ENCODE peak calls at places on chromosomes 5 and 9, in four cellular contexts. G is GM12878, N is HepG2, A is K562. J is an unnamed sample.
A peak's percentile ranks its signal among the peaks of the same experiment; 100 is the strongest.

GRCh38 chr5:73441377-73441776 is 7.2 kb downstream of the FOXD1 start:
- DNase-seq in G (no peak), N (no peak), A (no peak), J (no peak)

GRCh38 chr5:134139891-134140469 is 25.5 kb downstream of the TCF7 start:
- DNase-seq in G (no peak), N (no peak), A (no peak), J (no peak)

GRCh38 chr5:82673460-82673859 is 395.3 kb upstream of the RPS23 start:
- DNase-seq in G (no peak), N (no peak), A (no peak), J (no peak)

GRCh38 chr5:138661991-138662434 is 86.8 kb upstream of the HSPA9 start:
- DNase-seq in G (no peak), N (no peak), A (no peak), J (no peak)

GRCh38 chr5:149240354-149240998 is 31.2 kb upstream of the AFAP1L1 start:
- DNase-seq in G (no peak), N (no peak), A (no peak), J (no peak)

GRCh38 chr9:105693435-105694275 is 686 bp upstream of the TMEM38B start:
- DNase-seq in G (no peak), N (no peak), A (peak; percentile 12), J (no peak)

GRCh38 chr9:124574944-124575343 is 67.7 kb upstream of the NR5A1 start:
- DNase-seq in G (no peak), N (peak; percentile 35), A (no peak), J (no peak)

GRCh38 chr9:114231218-114232090 is 76.1 kb downstream of the COL27A1 start:
- DNase-seq in G (no peak), N (no peak), A (no peak), J (no peak)

GRCh38 chr9:135241381-135242380 is 154.2 kb downstream of the OLFM1 start:
- DNase-seq in G (no peak), N (no peak), A (no peak), J (peak; percentile 56)

GRCh38 chr9:88773627-88774244 is 217.5 kb upstream of the S1PR3 start:
- DNase-seq in G (no peak), N (no peak), A (no peak), J (no peak)

GRCh38 chr5:34007116-34007674 is 655 bp downstream of the AMACR start:
- DNase-seq in G (no peak), N (no peak), A (peak; percentile 22), J (no peak)

GRCh38 chr9:78023003-78023741 is 8.4 kb downstream of the GNAQ start:
- DNase-seq in G (no peak), N (peak; percentile 64), A (no peak), J (no peak)

GRCh38 chr9:120876842-120877240 is at the start of gene PHF19:
- DNase-seq in G (no peak), N (peak; percentile 23), A (no peak), J (no peak)

GRCh38 chr5:59149271-59149670 is 566.4 kb downstream of the RAB3C start:
- DNase-seq in G (no peak), N (no peak), A (no peak), J (no peak)

GRCh38 chr9:109403766-109404320 is 83.0 kb upstream of the EPB41L4B start:
- DNase-seq in G (no peak), N (no peak), A (no peak), J (no peak)

GRCh38 chr5:138912093-138912492 is 37.0 kb upstream of the LRRTM2 start:
- DNase-seq in G (no peak), N (no peak), A (no peak), J (no peak)

GRCh38 chr9:114271556-114272510 is 51.1 kb upstream of the ORM1 start:
- DNase-seq in G (no peak), N (peak; percentile 28), A (no peak), J (peak; percentile 58)

GRCh38 chr5:88925692-88926490 is 42.9 kb upstream of the MEF2C start:
- DNase-seq in G (no peak), N (no peak), A (no peak), J (no peak)

GRCh38 chr9:17057729-17058128 is 77.1 kb upstream of the CNTLN start:
- DNase-seq in G (no peak), N (peak; percentile 33), A (no peak), J (no peak)

GRCh38 chr5:90386099-90386710 is 23.4 kb downstream of the CETN3 start:
- DNase-seq in G (no peak), N (peak; percentile 24), A (no peak), J (no peak)

GRCh38 chr5:103565711-103566110 is 3.1 kb upstream of the NUDT12 start:
- DNase-seq in G (no peak), N (no peak), A (no peak), J (no peak)

GRCh38 chr9:105901514-105902109 is 207.3 kb downstream of the TMEM38B start:
- DNase-seq in G (no peak), N (peak; percentile 25), A (peak; percentile 66), J (peak; percentile 70)

DNA sequence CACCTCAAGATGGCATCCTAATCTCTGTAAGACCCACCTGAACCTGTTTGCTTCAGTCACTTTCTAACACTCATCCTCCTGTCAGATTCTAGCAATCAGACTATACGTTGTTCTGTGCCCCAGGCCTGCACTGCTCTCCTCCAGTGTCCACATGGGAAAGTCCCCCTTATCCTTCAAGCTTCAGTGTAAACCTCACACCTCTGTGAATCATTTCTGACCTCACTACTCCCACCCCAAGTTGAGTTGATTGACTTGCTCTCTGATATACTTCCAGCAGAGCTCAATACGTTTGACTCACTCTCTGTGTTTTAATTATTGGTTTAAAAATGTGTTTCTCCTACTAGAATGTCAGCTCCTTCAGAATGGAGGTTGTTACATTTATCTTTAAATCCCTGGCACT is 240.2 kb downstream of the FBXL17 start:
- DNase-seq in G (no peak), N (no peak), A (no peak), J (no peak)
- TF ChIP-seq NR2C2 in G (no peak), N (no peak), A (no peak), J (no peak)

GRCh38 chr5:175448276-175448675 is 4.3 kb upstream of the DRD1 start:
- DNase-seq in G (no peak), N (no peak), A (no peak), J (no peak)
- TF ChIP-seq ATF2 in G (no peak), N (no peak), A (no peak), J (no peak)

GRCh38 chr5:56004874-56005273 is 10.1 kb upstream of the IL6ST start:
- DNase-seq in G (no peak), N (no peak), A (no peak), J (no peak)

GRCh38 chr5:56006094-56006493 is 11.3 kb upstream of the IL6ST start:
- DNase-seq in G (no peak), N (no peak), A (no peak), J (no peak)

GRCh38 chr5:56003633-56004032 is 8.9 kb upstream of the IL6ST start:
- DNase-seq in G (no peak), N (no peak), A (no peak), J (no peak)

GRCh38 chr5:56002303-56002702 is 7.5 kb upstream of the IL6ST start:
- DNase-seq in G (no peak), N (no peak), A (no peak), J (no peak)

GRCh38 chr5:56003179-56003578 is 8.4 kb upstream of the IL6ST start:
- DNase-seq in G (no peak), N (peak; percentile 90), A (no peak), J (no peak)
- TF ChIP-seq NR2C2 in G (no peak), N (no peak), A (no peak), J (no peak)

DNA sequence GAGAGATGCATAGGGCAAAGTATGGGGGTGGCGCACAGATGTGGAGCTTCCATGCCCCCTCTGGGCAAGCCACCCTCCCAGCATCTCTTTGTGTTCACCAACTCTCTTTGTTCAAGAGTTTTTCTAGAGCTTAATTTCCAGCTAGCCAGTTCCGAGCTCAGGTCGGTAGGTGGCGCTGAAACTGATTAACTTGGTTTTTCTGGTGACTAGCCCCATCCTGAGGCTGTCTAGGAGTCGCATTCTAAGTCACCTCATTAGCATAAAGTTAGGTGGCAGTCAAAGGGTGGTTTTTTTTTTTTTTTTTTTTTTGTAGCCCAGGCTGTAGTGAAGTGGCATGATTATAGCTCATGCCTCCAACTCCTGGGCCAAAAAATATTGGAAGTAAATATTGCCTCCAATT is 476.4 kb downstream of the KDM4C start:
- DNase-seq in G (no peak), N (peak; percentile 52), A (peak; percentile 23), J (peak; percentile 85)
- TF ChIP-seq ATF2 in G (no peak), N (no peak), A (no peak), J (no peak)

DNA sequence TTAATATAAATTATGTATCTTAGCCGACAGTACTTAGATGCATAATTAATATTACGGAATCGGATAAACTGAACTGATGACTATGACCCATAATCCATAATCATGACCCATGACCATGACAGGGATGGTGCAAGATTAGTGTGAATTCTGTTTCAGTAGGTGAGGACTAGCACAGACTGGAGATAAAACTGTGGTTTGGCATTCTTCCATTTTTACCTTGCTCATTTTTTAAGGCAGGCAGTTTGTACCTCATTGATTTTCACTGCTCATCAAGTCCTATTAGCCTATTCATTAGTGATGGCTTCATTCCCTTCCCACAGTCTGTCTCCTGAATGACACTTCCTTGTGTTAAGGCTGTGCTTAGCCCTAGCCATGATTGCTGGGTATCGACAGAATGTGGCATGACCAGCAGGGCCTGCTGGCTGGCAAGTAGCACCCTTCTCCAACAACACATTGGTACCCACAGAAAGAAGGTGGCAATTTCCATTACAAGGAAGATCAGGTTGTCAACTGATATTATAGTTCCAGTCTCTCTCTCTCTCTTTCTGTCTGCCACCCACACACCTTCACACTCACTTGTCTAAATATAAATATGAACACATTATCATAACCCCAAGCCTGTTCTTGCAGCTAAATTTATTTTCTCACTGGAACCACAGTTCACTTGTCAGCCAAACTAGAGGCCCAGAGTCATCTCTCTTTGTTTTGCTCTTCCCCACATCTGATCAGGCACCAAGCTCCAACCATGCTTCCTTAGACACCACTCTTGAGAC is 408.3 kb upstream of the PIK3R1 start:
- DNase-seq in G (peak; percentile 74), N (no peak), A (no peak), J (no peak)
- TF ChIP-seq NR2C2 in G (no peak), N (no peak), A (no peak), J (no peak)

DNA sequence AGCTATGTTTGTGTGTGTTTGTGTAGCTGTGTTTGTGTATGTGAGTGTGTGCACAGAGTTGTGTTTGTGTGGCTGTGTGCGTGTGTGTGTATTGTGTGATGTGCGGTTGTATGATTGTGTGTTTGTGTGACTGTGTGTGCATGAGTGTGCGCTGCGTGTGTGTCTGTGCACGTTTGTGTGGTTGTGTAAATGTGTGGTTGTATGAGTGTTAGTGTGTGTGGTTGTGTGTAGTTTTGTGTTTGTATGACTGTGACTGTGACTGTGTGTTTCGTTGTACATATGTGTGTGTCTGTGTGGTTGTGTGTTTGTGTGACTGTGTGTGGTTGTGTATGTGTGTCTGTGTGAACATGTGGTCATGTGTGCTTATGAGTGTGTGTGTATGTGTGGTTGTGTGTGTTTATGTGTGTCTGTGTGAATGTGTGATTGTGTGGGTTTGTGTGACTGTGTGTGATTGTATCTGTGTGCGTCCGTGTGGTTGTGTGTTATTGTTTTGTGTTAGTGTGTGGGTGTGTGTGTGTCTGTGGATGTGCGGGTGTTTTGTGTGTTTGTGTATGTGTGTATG is 197.8 kb downstream of the TTLL11 start:
- DNase-seq in G (no peak), N (no peak), A (no peak), J (no peak)
- TF ChIP-seq ATF2 in G (no peak), N (no peak), A (no peak), J (no peak)

GRCh38 chr5:157290981-157291711 is 25.2 kb downstream of the CYFIP2 start:
- DNase-seq in G (no peak), N (peak; percentile 99), A (no peak), J (no peak)
- TF ChIP-seq NR2C2 in G (no peak), N (peak; percentile 82), A (peak; percentile 46), J (no peak)